ENCODE peak calls at places on chromosomes 2 and 18, in ten cellular contexts. I is activated T-cell treated with anti-CD3 and anti-CD28 coated beads, Interleukin-2, amount 50 U/mL, for 4 hours; N is heart right ventricle; Q is activated naive CD8-positive, alpha-beta T cell treated with anti-CD3 and anti-CD28 coated beads, Interleukin-2, amount 50 U/mL, for 24 hours; T is gastrocnemius medialis; D is RWPE2; Z is left cardiac atrium; C is sciatic nerve; L is activated B cell treated with CpG ODN at 0.5 μM for 24 hours; O is heart left ventricle. Y is an unnamed sample.

GRCh38 chr2:118122768-118123335 is 34.6 kb downstream of the INSIG2 start:
- ATAC-seq in I (no peak), N (no peak), Q (no peak), T (no peak), D (no peak), Z (no peak), C (peak), L (peak), O (no peak), Y (no peak)

GRCh38 chr2:57396364-57397098 is 650.1 kb upstream of the VRK2 start:
- ATAC-seq in I (no peak), N (no peak), Q (no peak), T (no peak), D (no peak), Z (no peak), C (no peak), L (no peak), O (no peak), Y (no peak)

GRCh38 chr18:6521804-6522418 is 107.2 kb upstream of the L3MBTL4 start:
- ATAC-seq in I (no peak), N (no peak), Q (no peak), T (no peak), D (no peak), Z (no peak), C (no peak), L (no peak), O (no peak), Y (no peak)

GRCh38 chr18:8730080-8730827 is 24.9 kb downstream of the MTCL1 start:
- ATAC-seq in I (no peak), N (peak), Q (no peak), T (peak), D (peak), Z (peak), C (peak), L (no peak), O (peak), Y (peak)

GRCh38 chr2:215442392-215442787 is 6.5 kb upstream of the FN1 start:
- ATAC-seq in I (no peak), N (no peak), Q (peak), T (no peak), D (no peak), Z (no peak), C (no peak), L (no peak), O (peak), Y (no peak)

GRCh38 chr2:2720351-2720750 is 389.3 kb upstream of the MYT1L start:
- ATAC-seq in I (no peak), N (no peak), Q (no peak), T (no peak), D (no peak), Z (no peak), C (no peak), L (no peak), O (no peak), Y (no peak)

GRCh38 chr2:237879058-237879430 is 19.6 kb downstream of the RAMP1 start:
- ATAC-seq in I (no peak), N (no peak), Q (no peak), T (no peak), D (no peak), Z (no peak), C (no peak), L (no peak), O (no peak), Y (no peak)

GRCh38 chr2:37781028-37781427 is 109.6 kb upstream of the CDC42EP3 start:
- ATAC-seq in I (no peak), N (no peak), Q (no peak), T (peak), D (peak), Z (no peak), C (no peak), L (no peak), O (no peak), Y (no peak)

GRCh38 chr18:30302181-30302580 is 740.4 kb downstream of the DSC3 start:
- ATAC-seq in I (no peak), N (no peak), Q (no peak), T (no peak), D (peak), Z (no peak), C (no peak), L (no peak), O (no peak), Y (no peak)

GRCh38 chr2:75655861-75656260 is 9.3 kb downstream of the MRPL19 start:
- ATAC-seq in I (no peak), N (no peak), Q (no peak), T (no peak), D (no peak), Z (no peak), C (no peak), L (no peak), O (no peak), Y (no peak)

GRCh38 chr2:53567073-53567472 is 200.5 kb upstream of the CHAC2 start:
- ATAC-seq in I (no peak), N (no peak), Q (no peak), T (no peak), D (no peak), Z (no peak), C (no peak), L (no peak), O (no peak), Y (no peak)

GRCh38 chr2:217837001-217837491 is 165.7 kb downstream of the TNS1 start:
- ATAC-seq in I (no peak), N (peak), Q (no peak), T (peak), D (no peak), Z (peak), C (peak), L (no peak), O (peak), Y (peak)

GRCh38 chr2:32002406-32002805 is 8.4 kb downstream of the MEMO1 start:
- ATAC-seq in I (no peak), N (no peak), Q (no peak), T (no peak), D (no peak), Z (no peak), C (no peak), L (no peak), O (no peak), Y (no peak)

GRCh38 chr18:36693931-36694661 is 134.7 kb downstream of the TPGS2 start:
- ATAC-seq in I (no peak), N (no peak), Q (no peak), T (no peak), D (no peak), Z (no peak), C (peak), L (no peak), O (no peak), Y (peak)

GRCh38 chr2:233853883-233854240 is 473 bp downstream of the HJURP start:
- ATAC-seq in I (peak), N (no peak), Q (no peak), T (no peak), D (no peak), Z (no peak), C (no peak), L (no peak), O (no peak), Y (no peak)

GRCh38 chr2:23801396-23801795 is 125.5 kb downstream of the ATAD2B start:
- ATAC-seq in I (no peak), N (no peak), Q (no peak), T (no peak), D (peak), Z (peak), C (peak), L (no peak), O (no peak), Y (peak)

GRCh38 chr18:75052475-75052874 is 156.5 kb downstream of the PTGR3 start:
- ATAC-seq in I (no peak), N (no peak), Q (no peak), T (no peak), D (no peak), Z (peak), C (no peak), L (no peak), O (peak), Y (no peak)

GRCh38 chr2:11348209-11348749 is 3.8 kb upstream of the ROCK2 start:
- ATAC-seq in I (no peak), N (no peak), Q (no peak), T (no peak), D (no peak), Z (no peak), C (no peak), L (no peak), O (no peak), Y (no peak)

GRCh38 chr2:66581461-66582363 is 146.8 kb downstream of the MEIS1 start:
- ATAC-seq in I (peak), N (no peak), Q (no peak), T (no peak), D (peak), Z (peak), C (peak), L (no peak), O (no peak), Y (peak)

GRCh38 chr2:143819190-143819735 is 690.0 kb downstream of the ARHGAP15 start:
- ATAC-seq in I (no peak), N (no peak), Q (no peak), T (no peak), D (peak), Z (no peak), C (no peak), L (no peak), O (no peak), Y (no peak)

GRCh38 chr18:58051765-58052460 is 7.9 kb downstream of the NEDD4L start:
- ATAC-seq in I (no peak), N (no peak), Q (no peak), T (no peak), D (no peak), Z (no peak), C (no peak), L (peak), O (no peak), Y (no peak)

GRCh38 chr2:132392211-132392610 is 24.4 kb upstream of the GPR39 start:
- ATAC-seq in I (no peak), N (no peak), Q (no peak), T (no peak), D (no peak), Z (no peak), C (no peak), L (no peak), O (no peak), Y (no peak)

GRCh38 chr2:119941981-119942513 is 70.8 kb upstream of the EPB41L5 start:
- ATAC-seq in I (no peak), N (no peak), Q (no peak), T (no peak), D (no peak), Z (no peak), C (no peak), L (no peak), O (peak), Y (no peak)

GRCh38 chr2:178819992-178820391 is 12.8 kb upstream of the TTN start:
- ATAC-seq in I (no peak), N (peak), Q (peak), T (peak), D (no peak), Z (peak), C (no peak), L (no peak), O (peak), Y (no peak)

GRCh38 chr2:223928113-223929006 is 16.8 kb downstream of the WDFY1 start:
- ATAC-seq in I (no peak), N (no peak), Q (no peak), T (no peak), D (no peak), Z (no peak), C (no peak), L (no peak), O (no peak), Y (no peak)

GRCh38 chr2:205957452-205958154 is 128.4 kb downstream of the INO80D start:
- ATAC-seq in I (no peak), N (no peak), Q (no peak), T (no peak), D (no peak), Z (no peak), C (no peak), L (no peak), O (no peak), Y (peak)

GRCh38 chr2:65159261-65159660 is 29.4 kb upstream of the RAB1A start:
- ATAC-seq in I (no peak), N (no peak), Q (no peak), T (no peak), D (no peak), Z (no peak), C (no peak), L (no peak), O (no peak), Y (no peak)